ENCODE peak calls at places on chromosomes 2 and 18, in nine cellular contexts. U is heart left ventricle, S is A549, B is adrenal gland, T is upper lobe of left lung, K is spleen, R is uterus, L is K562, I is endothelial cell of umbilical vein. A is an unnamed sample.

GRCh38 chr2:155965415-155966070 is 367.0 kb downstream of the NR4A2 start:
- DNase-seq in U (no peak), S (no peak), B (no peak), T (no peak), K (no peak), R (no peak), L (peak; percentile 3), I (no peak), A (no peak)

GRCh38 chr18:40347261-40347660 is 1607.8 kb upstream of the PIK3C3 start:
- DNase-seq in U (no peak), S (no peak), B (no peak), T (no peak), K (no peak), R (no peak), L (no peak), I (no peak), A (no peak)

GRCh38 chr2:129431881-129432280 is 547.6 kb upstream of the RAB6C start:
- DNase-seq in U (no peak), S (no peak), B (no peak), T (no peak), K (no peak), R (no peak), L (no peak), I (no peak), A (no peak)

GRCh38 chr2:112121682-112122254 is 16.4 kb upstream of the FBLN7 start:
- DNase-seq in U (no peak), S (peak; percentile 47), B (no peak), T (no peak), K (no peak), R (no peak), L (peak; percentile 55), I (peak; percentile 77), A (peak; percentile 52)

GRCh38 chr18:12827588-12827987 is 56.4 kb downstream of the PTPN2 start:
- DNase-seq in U (no peak), S (no peak), B (no peak), T (no peak), K (no peak), R (no peak), L (no peak), I (no peak), A (no peak)

GRCh38 chr2:449246-450067 is 161.6 kb upstream of the ALKAL2 start:
- DNase-seq in U (no peak), S (no peak), B (no peak), T (no peak), K (no peak), R (no peak), L (no peak), I (no peak), A (no peak)

GRCh38 chr2:51981813-51982212 is 949.9 kb upstream of the NRXN1 start:
- DNase-seq in U (no peak), S (peak; percentile 24), B (no peak), T (no peak), K (no peak), R (no peak), L (no peak), I (no peak), A (no peak)

GRCh38 chr2:160454070-160454797 is 39.4 kb downstream of the RBMS1 start:
- DNase-seq in U (no peak), S (no peak), B (no peak), T (no peak), K (no peak), R (no peak), L (no peak), I (peak; percentile 35), A (no peak)

GRCh38 chr2:94999431-94999883 is 26.1 kb upstream of the MAL start:
- DNase-seq in U (no peak), S (no peak), B (no peak), T (no peak), K (peak; percentile 65), R (no peak), L (no peak), I (no peak), A (no peak)

GRCh38 chr2:232658217-232658785 is 24.9 kb downstream of the EFHD1 start:
- DNase-seq in U (no peak), S (peak; percentile 24), B (no peak), T (no peak), K (no peak), R (no peak), L (peak; percentile 25), I (no peak), A (no peak)

GRCh38 chr18:35514283-35514682 is 16.5 kb upstream of the INO80C start:
- DNase-seq in U (no peak), S (no peak), B (no peak), T (no peak), K (no peak), R (no peak), L (no peak), I (no peak), A (no peak)

DNA sequence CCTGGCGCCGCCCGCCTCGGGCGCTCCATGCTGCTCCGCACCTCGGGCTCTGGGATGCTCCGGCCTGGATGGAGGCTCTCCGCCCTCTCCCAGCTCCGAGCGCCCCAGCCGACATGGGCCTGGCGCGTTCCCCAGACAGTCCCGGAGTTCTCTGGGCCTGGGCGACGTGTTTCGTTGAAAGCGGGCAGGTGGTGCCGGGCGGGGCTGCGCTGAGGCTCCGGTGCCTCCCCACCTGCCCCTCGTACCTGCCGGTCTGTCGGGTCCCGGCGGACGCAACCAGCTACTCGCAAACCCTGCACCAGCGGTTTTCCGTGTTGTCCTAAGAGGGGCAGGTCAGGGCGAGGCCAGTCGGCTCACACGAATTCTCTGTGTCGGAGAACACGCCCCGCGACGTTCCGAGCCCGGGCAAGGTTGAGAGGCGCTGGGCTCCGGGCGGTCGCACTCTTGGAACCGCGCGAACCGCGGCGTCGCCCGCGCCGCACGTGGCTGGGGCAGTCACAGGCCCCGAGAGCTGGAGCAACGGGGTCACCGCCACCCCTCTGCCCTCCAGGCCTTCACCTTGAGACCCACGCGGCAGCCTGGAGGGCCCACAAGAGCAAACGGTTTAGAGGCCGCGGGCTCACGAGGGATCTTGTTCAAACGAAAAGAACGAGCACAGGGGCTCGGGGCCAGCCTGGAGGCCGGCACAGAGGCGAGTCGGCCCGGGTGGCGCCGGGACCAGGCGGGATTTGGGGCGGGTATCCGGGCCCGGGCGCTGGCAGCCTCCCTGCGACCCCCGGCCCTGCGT is 4.2 kb upstream of the SIX2 start:
- DNase-seq in U (no peak), S (no peak), B (no peak), T (no peak), K (no peak), R (no peak), L (no peak), I (no peak), A (no peak)
- H3K4me3 ChIP-seq in U (peak overlapping the region; percentile 40), S (peak overlapping the region; percentile 69), B (no peak overlapping the region), T (peak overlapping the region; percentile 42), K (peak overlapping the region; percentile 29), R (no peak overlapping the region), L (no peak overlapping the region), I (no peak overlapping the region), A (peak overlapping the region; percentile 43)

GRCh38 chr2:240579071-240579762 is 7.3 kb upstream of the CAPN10 start:
- DNase-seq in U (no peak), S (no peak), B (peak; percentile 39), T (no peak), K (no peak), R (no peak), L (peak; percentile 49), I (no peak), A (no peak)
- H3K27ac ChIP-seq in U (peak overlapping the region; percentile 9), S (peak overlapping the region; percentile 81), B (peak overlapping the region; percentile 89), T (peak overlapping the region; percentile 88), K (peak overlapping the region; percentile 80), R (peak overlapping the region; percentile 72), L (peak overlapping the region; percentile 45), I (no peak overlapping the region), A (no peak overlapping the region)

DNA sequence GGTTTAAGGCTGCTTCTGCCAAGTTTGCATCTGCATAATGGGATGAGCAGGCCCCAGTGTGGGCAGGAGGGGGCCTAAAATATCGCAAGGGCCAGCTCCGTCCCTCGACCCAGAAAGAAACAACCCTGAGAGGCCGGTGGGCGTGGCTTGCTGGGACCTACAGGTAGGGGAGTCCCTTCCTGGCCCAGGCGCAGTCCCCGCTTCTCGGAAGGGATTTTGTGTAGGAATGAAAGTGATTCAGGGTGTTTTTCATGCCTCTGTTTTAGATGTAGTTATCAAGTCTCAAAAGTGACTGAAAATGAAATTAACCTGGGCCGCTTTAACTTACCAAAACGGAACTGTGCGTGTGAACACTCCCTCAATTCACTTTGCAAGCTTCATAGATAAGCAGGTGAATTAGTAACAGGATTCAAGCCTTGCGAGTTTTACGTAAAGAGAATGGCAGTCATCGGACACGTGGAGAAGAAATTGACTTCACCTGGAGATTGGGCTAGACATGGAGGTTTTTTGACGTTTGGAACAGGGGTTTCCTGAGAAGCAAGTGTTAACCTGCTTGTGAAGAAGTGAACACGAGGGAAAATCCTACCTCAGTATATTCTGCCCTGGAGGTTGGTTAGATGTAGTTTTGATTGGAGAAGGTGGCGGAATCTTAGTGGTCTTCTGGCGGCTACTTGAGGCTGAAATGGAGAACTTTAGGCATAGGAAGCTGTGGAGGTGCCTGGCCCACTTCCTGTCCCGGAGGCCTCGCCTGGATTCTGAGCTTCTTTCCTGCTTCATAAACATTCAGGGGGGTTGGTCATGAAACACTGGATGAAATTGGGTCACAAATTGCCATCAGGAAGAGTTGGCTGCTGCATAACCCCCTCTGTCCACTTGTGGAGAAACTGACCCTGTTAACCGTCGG is 1.7 kb downstream of the NCK2 start:
- DNase-seq in U (peak; percentile 53), S (no peak), B (peak; percentile 33), T (peak; percentile 91), K (peak; percentile 96), R (peak; percentile 27), L (peak; percentile 42), I (no peak), A (peak; percentile 89)
- TF ChIP-seq POLR2A in U (no peak), S (no peak), B (no peak), T (no peak), K (no peak), R (no peak), L (no peak), I (no peak), A (no peak)

GRCh38 chr2:234690569-234691225 is 193.8 kb upstream of the ARL4C start:
- DNase-seq in U (no peak), S (no peak), B (peak; percentile 30), T (no peak), K (no peak), R (no peak), L (no peak), I (peak; percentile 97), A (no peak)

GRCh38 chr2:234691968-234692955 is 195.4 kb upstream of the ARL4C start:
- DNase-seq in U (no peak), S (no peak), B (no peak), T (no peak), K (no peak), R (no peak), L (no peak), I (peak; percentile 27), A (no peak)

GRCh38 chr2:234694244-234695013 is 197.5 kb upstream of the ARL4C start:
- DNase-seq in U (no peak), S (no peak), B (no peak), T (no peak), K (no peak), R (no peak), L (no peak), I (peak; percentile 95), A (no peak)

GRCh38 chr2:234689911-234690379 is 193.1 kb upstream of the ARL4C start:
- DNase-seq in U (no peak), S (no peak), B (no peak), T (no peak), K (no peak), R (no peak), L (no peak), I (no peak), A (no peak)

DNA sequence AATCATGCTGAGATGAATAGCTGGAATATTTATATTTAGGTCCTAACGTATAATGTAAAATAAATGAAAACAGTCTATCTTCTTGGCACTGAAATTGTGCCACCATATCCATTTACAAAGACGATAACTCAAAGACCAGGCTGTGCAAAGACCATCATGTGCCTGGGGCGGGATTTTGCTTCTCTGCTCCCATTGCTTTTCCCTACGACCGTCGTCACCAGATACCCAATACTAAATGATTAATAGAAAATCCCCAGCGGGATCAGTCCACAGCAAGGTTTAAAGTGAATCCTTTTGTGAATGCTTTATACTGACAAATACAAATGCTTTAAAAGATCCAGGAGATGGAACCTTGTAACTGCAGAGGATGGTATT is 194.3 kb upstream of the ARL4C start:
- DNase-seq in U (no peak), S (no peak), B (no peak), T (no peak), K (no peak), R (no peak), L (no peak), I (no peak), A (no peak)
- H3K4me3 ChIP-seq in U (no peak overlapping the region), S (no peak overlapping the region), B (no peak overlapping the region), T (no peak overlapping the region), K (no peak overlapping the region), R (no peak overlapping the region), L (no peak overlapping the region), I (no peak overlapping the region), A (no peak overlapping the region)